ENCODE peak calls at places on chromosomes 11 and 22, in ten cellular contexts. Y is mucosa of descending colon, H is heart left ventricle, M is prostate gland, D is cardiac muscle cell, V is HCT116, S is gastrocnemius medialis, E is kidney, L is tibial nerve, C is Caco-2. J is an unnamed sample.

GRCh38 chr11:103652013-103652412 is 384.4 kb upstream of the DDI1 start:
- DNase-seq in Y (no peak), H (no peak), M (no peak), D (peak; percentile 18), V (no peak), S (no peak), E (no peak), L (no peak), C (no peak), J (no peak)

GRCh38 chr11:134509381-134510068 is 97.5 kb upstream of the B3GAT1 start:
- DNase-seq in Y (no peak), H (no peak), M (no peak), D (no peak), V (no peak), S (no peak), E (peak; percentile 58), L (no peak), C (no peak), J (no peak)

GRCh38 chr11:57421805-57422204 is 5.1 kb downstream of the SLC43A3 start:
- DNase-seq in Y (no peak), H (no peak), M (no peak), D (no peak), V (no peak), S (no peak), E (no peak), L (no peak), C (no peak), J (no peak)

GRCh38 chr11:120383518-120384155 is 47.4 kb downstream of the ARHGEF12 start:
- DNase-seq in Y (no peak), H (no peak), M (no peak), D (no peak), V (no peak), S (no peak), E (no peak), L (no peak), C (no peak), J (no peak)

GRCh38 chr22:19746726-19747125 is 13.9 kb upstream of the TBX1 start:
- DNase-seq in Y (no peak), H (no peak), M (no peak), D (no peak), V (no peak), S (no peak), E (no peak), L (no peak), C (no peak), J (no peak)

GRCh38 chr11:12169822-12170221 is 59.4 kb downstream of the MICAL2 start:
- DNase-seq in Y (no peak), H (no peak), M (no peak), D (no peak), V (no peak), S (no peak), E (no peak), L (no peak), C (no peak), J (no peak)

GRCh38 chr11:60880189-60880588 is 12.8 kb downstream of the ZP1 start:
- DNase-seq in Y (no peak), H (no peak), M (no peak), D (no peak), V (no peak), S (no peak), E (no peak), L (no peak), C (no peak), J (no peak)

GRCh38 chr11:13680501-13681264 is 12.2 kb downstream of the FAR1 start:
- DNase-seq in Y (no peak), H (no peak), M (no peak), D (peak; percentile 24), V (no peak), S (no peak), E (no peak), L (no peak), C (no peak), J (no peak)

GRCh38 chr11:37972691-37973090 is 1374.7 kb upstream of the RAG2 start:
- DNase-seq in Y (no peak), H (no peak), M (no peak), D (peak; percentile 82), V (no peak), S (no peak), E (no peak), L (no peak), C (no peak), J (no peak)

GRCh38 chr22:50672471-50673230 is at the start of gene SHANK3:
- DNase-seq in Y (no peak), H (peak; percentile 86), M (no peak), D (peak; percentile 21), V (no peak), S (peak; percentile 21), E (peak; percentile 86), L (no peak), C (no peak), J (no peak)

DNA sequence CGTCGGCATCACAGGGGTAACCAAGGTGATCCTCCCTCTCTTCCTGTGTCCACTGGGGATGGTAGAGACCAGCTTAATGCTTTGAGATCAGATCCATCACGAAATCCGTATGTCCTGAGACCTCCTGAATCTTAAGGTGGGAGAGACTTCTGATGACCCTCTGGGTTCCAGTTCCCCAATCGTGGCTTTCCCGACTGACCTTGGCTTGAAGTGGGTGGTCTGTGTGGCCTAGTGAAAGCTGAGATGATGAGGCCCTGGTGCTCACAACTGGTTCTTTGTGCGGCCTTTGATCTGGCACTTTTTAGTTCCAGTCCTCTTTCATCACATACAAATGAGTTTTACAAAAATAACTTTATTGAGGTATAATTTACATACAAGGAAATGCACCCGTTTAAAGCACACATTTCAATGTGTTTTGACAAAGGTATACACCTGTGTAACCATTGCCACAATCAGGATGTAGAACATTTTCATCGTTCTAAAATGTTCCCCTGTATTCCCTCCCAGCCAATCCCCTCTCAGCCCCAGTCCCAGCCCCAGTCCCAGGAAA is 6.1 kb downstream of the MIAT start:
- DNase-seq in Y (no peak), H (no peak), M (no peak), D (no peak), V (no peak), S (no peak), E (no peak), L (no peak), C (no peak), J (no peak)
- H3K4me1 ChIP-seq in Y (peaks cover 4% of the 10 kb centered on the region), H (peaks cover 16% of the 10 kb centered on the region), M (no peaks in the 10 kb centered on the region), D (peaks cover 2% of the 10 kb centered on the region), V (peaks cover 9% of the 10 kb centered on the region), S (peaks cover 10% of the 10 kb centered on the region), E (no peaks in the 10 kb centered on the region), L (peaks cover 9% of the 10 kb centered on the region), C (no peaks in the 10 kb centered on the region), J (peaks cover 19% of the 10 kb centered on the region)

DNA sequence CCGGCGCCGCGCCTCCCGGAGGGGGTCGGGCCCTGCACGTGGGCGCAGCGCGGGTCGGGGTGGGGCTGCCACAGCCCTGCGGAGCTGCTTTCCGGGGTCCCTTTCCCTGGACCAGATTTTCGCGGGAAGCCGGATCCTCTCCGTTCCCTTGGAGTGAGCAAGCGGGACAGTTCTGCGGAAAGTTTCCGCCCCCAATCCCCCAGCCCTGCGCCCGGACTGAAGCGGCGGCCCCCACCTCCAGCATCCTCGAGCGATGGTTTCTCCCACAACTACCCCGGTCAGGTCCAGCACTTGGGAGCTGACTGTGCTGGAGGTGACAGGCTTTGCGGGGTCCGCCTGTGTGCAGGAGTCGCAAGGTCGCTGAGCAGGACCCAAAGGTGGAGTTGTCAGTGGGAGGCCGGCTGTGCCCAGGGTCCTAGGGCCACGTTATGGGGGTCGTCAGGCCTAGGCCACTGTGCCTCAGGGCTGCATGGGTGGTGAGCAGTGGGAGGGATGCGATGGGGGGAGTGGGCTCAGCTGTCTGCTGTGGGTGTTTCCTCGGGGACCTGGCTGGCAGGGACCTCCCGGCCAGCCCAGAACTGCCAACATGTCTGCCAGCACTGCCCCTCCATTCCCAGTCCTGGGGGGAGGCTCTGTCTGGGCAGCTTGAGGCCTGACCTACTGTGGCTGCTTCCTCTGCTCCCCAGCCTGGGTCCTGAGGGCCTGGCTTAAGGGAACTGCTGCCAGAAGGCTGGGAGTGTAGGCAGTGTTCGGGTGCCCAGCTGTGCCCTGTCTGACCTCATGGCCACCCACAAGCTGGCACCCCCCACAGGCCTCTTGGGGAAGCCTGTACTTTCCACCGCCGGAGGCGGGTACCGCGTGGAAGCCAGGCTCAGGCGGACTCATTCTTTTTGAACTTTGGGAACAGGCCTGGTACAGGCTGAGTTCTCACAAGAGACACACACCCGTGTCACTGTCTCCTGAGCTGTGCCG is 726 bp downstream of the ST3GAL4 start:
- DNase-seq in Y (no peak), H (peak; percentile 72), M (no peak), D (no peak), V (no peak), S (no peak), E (no peak), L (no peak), C (no peak), J (no peak)
- H3K4me3 ChIP-seq in Y (peak overlapping the region; percentile 24), H (peak overlapping the region; percentile 87), M (peak overlapping the region; percentile 62), D (peak overlapping the region; percentile 84), V (peak overlapping the region; percentile 73), S (peak overlapping the region; percentile 68), E (peak overlapping the region; percentile 36), L (peak overlapping the region; percentile 44), C (peak overlapping the region; percentile 82), J (peak overlapping the region; percentile 48)

GRCh38 chr11:87260811-87261210 is 223.1 kb downstream of the TMEM135 start:
- DNase-seq in Y (no peak), H (no peak), M (no peak), D (no peak), V (no peak), S (no peak), E (no peak), L (no peak), C (no peak), J (no peak)
- H3K4me1 ChIP-seq in Y (no peaks in the 10 kb centered on the region), H (peaks cover 14% of the 10 kb centered on the region), M (no peaks in the 10 kb centered on the region), D (peaks cover 26% of the 10 kb centered on the region), V (no peaks in the 10 kb centered on the region), S (no peaks in the 10 kb centered on the region), E (no peaks in the 10 kb centered on the region), L (peaks cover 54% of the 10 kb centered on the region), C (peaks cover 22% of the 10 kb centered on the region), J (no peaks in the 10 kb centered on the region)

GRCh38 chr11:72702096-72702495 is 27.9 kb upstream of the PDE2A start:
- DNase-seq in Y (no peak), H (no peak), M (no peak), D (no peak), V (no peak), S (no peak), E (peak; percentile 51), L (no peak), C (no peak), J (no peak)

GRCh38 chr11:72701466-72701865 is 27.2 kb upstream of the PDE2A start:
- DNase-seq in Y (no peak), H (no peak), M (no peak), D (no peak), V (no peak), S (no peak), E (peak; percentile 66), L (no peak), C (no peak), J (no peak)

GRCh38 chr11:72703281-72704008 is 29.2 kb upstream of the PDE2A start:
- DNase-seq in Y (no peak), H (peak; percentile 84), M (no peak), D (peak; percentile 88), V (no peak), S (peak; percentile 60), E (peak; percentile 90), L (peak; percentile 74), C (no peak), J (no peak)

GRCh38 chr11:72704028-72704782 is 30.0 kb upstream of the PDE2A start:
- DNase-seq in Y (no peak), H (no peak), M (no peak), D (no peak), V (no peak), S (no peak), E (peak; percentile 67), L (no peak), C (peak; percentile 35), J (no peak)

DNA sequence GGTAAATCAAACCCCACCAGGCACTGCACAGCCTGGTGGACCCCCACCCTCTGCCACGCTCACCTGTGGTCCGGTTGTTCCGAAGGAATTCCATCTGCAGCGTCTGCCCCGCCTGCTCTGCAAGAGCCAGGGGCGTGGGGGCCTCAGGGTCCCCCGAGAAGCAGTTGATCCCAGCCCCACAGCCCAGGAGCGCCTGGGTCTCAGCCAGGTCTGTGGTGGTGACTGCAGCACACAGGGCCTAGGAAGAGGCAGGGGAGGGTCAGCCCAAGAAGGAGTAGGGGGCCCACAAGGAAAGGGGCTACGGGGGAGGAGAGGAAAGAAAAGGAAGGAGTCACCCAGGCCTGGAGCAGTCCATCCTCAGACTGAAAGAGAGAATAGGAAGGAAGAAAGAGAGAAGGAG is 28.6 kb upstream of the PDE2A start:
- DNase-seq in Y (no peak), H (no peak), M (no peak), D (no peak), V (no peak), S (no peak), E (peak; percentile 64), L (no peak), C (no peak), J (no peak)
- H3K4me3 ChIP-seq in Y (no peak overlapping the region), H (peak overlapping the region; percentile 49), M (no peak overlapping the region), D (no peak overlapping the region), V (no peak overlapping the region), S (peak overlapping the region; percentile 4), E (no peak overlapping the region), L (no peak overlapping the region), C (no peak overlapping the region), J (no peak overlapping the region)